ENCODE peak calls at places on chromosomes 11 and 22, in six cellular contexts. P, O, G, E, L and Y are unnamed samples.

GRCh38 chr11:47766363-47767227 is 546 bp downstream of the FNBP4 start:
- DNase-seq in P (peak), O (peak), G (peak), E (no peak), L (peak), Y (peak)

GRCh38 chr11:68338041-68338800 is 25.8 kb downstream of the LRP5 start:
- DNase-seq in P (no peak), O (no peak), G (no peak), E (no peak), L (no peak), Y (no peak)

GRCh38 chr11:130612291-130612802 is 163.9 kb downstream of the ADAMTS15 start:
- DNase-seq in P (no peak), O (no peak), G (no peak), E (no peak), L (no peak), Y (no peak)

GRCh38 chr11:46370253-46370652 is 11.2 kb upstream of the MDK start:
- DNase-seq in P (no peak), O (no peak), G (no peak), E (no peak), L (no peak), Y (no peak)

GRCh38 chr22:38314140-38314991 is 2.9 kb downstream of the CSNK1E start:
- DNase-seq in P (peak), O (no peak), G (no peak), E (no peak), L (no peak), Y (no peak)

GRCh38 chr22:19748139-19748538 is 12.4 kb upstream of the TBX1 start:
- DNase-seq in P (no peak), O (no peak), G (no peak), E (no peak), L (no peak), Y (no peak)

GRCh38 chr11:112182867-112183266 is 7.6 kb downstream of the BCO2 start:
- DNase-seq in P (no peak), O (no peak), G (no peak), E (no peak), L (no peak), Y (no peak)

GRCh38 chr11:77086521-77087472 is 15.8 kb upstream of the OMP start:
- DNase-seq in P (no peak), O (no peak), G (no peak), E (no peak), L (no peak), Y (no peak)

GRCh38 chr11:103222801-103223200 is 113.6 kb downstream of the DYNC2H1 start:
- DNase-seq in P (peak), O (no peak), G (no peak), E (no peak), L (no peak), Y (no peak)

GRCh38 chr11:88367310-88367709 is 29.8 kb upstream of the CTSC start:
- DNase-seq in P (no peak), O (no peak), G (no peak), E (no peak), L (no peak), Y (no peak)

GRCh38 chr11:86388198-86388597 is 13.5 kb downstream of the CCDC81 start:
- DNase-seq in P (no peak), O (no peak), G (no peak), E (no peak), L (no peak), Y (no peak)

GRCh38 chr22:43925433-43926348 is 2.1 kb downstream of the PNPLA3 start:
- DNase-seq in P (no peak), O (no peak), G (peak), E (no peak), L (no peak), Y (no peak)

GRCh38 chr11:123191939-123192338 is 3.1 kb downstream of the CLMP start:
- DNase-seq in P (no peak), O (no peak), G (no peak), E (no peak), L (no peak), Y (no peak)